ENCODE peak calls at places on chromosome 10, in eight cellular contexts. O is right cardiac atrium; P is stimulated activated CD8-positive, alpha-beta memory T cell treated with anti-CD3 and anti-CD28 coated beads, Interleukin-15, amount 100 ng/mL, for 24 hours; T is AG08395; X is Calu3; E is hypothalamus; V is uterus; Y is ELR. W is an unnamed sample.

GRCh38 chr10:95501203-95502094 is 59.7 kb downstream of the SORBS1 start:
- DNase-seq in X (no peak), P (no peak), Y (no peak), T (no peak), E (no peak), V (no peak), O (no peak), W (no peak)

GRCh38 chr10:71638087-71638576 is 81.4 kb downstream of the C10orf105 start:
- DNase-seq in E (no peak), X (peak; percentile 8), V (no peak), O (peak; percentile 46), T (no peak), P (no peak), Y (no peak), W (no peak)

GRCh38 chr10:94678475-94678874 is 5.1 kb upstream of the CYP2C18 start:
- DNase-seq in X (no peak), Y (no peak), O (no peak), V (no peak), E (no peak), T (no peak), P (no peak), W (no peak)

GRCh38 chr10:130458509-130458908 is 322.3 kb downstream of the GLRX3 start:
- DNase-seq in X (no peak), Y (no peak), E (no peak), V (no peak), O (no peak), P (no peak), T (no peak), W (no peak)

GRCh38 chr10:58956926-58957325 is 219.5 kb upstream of the PHYHIPL start:
- DNase-seq in Y (peak; percentile 62), X (no peak), O (no peak), P (no peak), V (no peak), E (no peak), T (peak; percentile 65), W (no peak)

GRCh38 chr10:61320996-61321395 is 132.2 kb downstream of the TMEM26 start:
- DNase-seq in X (no peak), E (no peak), Y (no peak), O (no peak), T (no peak), P (no peak), V (no peak), W (no peak)

GRCh38 chr10:49457686-49458085 is 61.8 kb upstream of the DRGX start:
- DNase-seq in P (no peak), Y (no peak), O (no peak), X (no peak), E (no peak), T (no peak), V (no peak), W (no peak)

GRCh38 chr10:79125092-79125491 is 56.3 kb downstream of the ZMIZ1 start:
- DNase-seq in X (no peak), E (no peak), Y (no peak), O (no peak), V (no peak), P (no peak), T (no peak), W (no peak)

GRCh38 chr10:35398355-35398754 is 62.0 kb downstream of the CCNY start:
- DNase-seq in O (no peak), X (no peak), E (no peak), V (no peak), T (peak; percentile 65), Y (no peak), P (no peak), W (no peak)

GRCh38 chr10:54620352-54620751 is 180.7 kb downstream of the PCDH15 start:
- DNase-seq in O (no peak), T (no peak), Y (no peak), V (no peak), E (no peak), X (no peak), P (no peak), W (no peak)

GRCh38 chr10:118423800-118424479 is 81.8 kb upstream of the FAM204A start:
- DNase-seq in Y (peak; percentile 93), P (peak; percentile 7), X (peak; percentile 78), E (peak; percentile 17), V (peak; percentile 88), T (peak; percentile 92), O (peak; percentile 91), W (peak; percentile 68)

GRCh38 chr10:131010965-131011575 is 300.5 kb downstream of the TCERG1L start:
- DNase-seq in Y (no peak), P (no peak), O (no peak), X (no peak), E (no peak), V (no peak), T (no peak), W (peak; percentile 50)

GRCh38 chr10:6918305-6918704 is 338.2 kb upstream of the PRKCQ start:
- DNase-seq in P (peak; percentile 49), Y (peak; percentile 8), T (no peak), E (no peak), V (peak; percentile 25), X (peak; percentile 24), O (no peak), W (peak; percentile 61)

GRCh38 chr10:5184987-5185386 is at the start of gene AKR1C8:
- DNase-seq in T (no peak), E (no peak), P (no peak), O (no peak), Y (no peak), V (no peak), X (no peak), W (no peak)

GRCh38 chr10:73785721-73786511 is 510 bp downstream of the ZSWIM8 start:
- DNase-seq in Y (peak; percentile 63), V (no peak), P (no peak), O (no peak), X (peak; percentile 58), T (peak; percentile 51), E (no peak), W (no peak)

GRCh38 chr10:58424176-58424575 is 39.0 kb downstream of the TFAM start:
- DNase-seq in O (no peak), E (no peak), V (no peak), T (no peak), P (no peak), Y (no peak), X (peak; percentile 20), W (no peak)

GRCh38 chr10:6269953-6270867 is 67.5 kb downstream of the PFKFB3 start:
- DNase-seq in Y (peak; percentile 87), V (no peak), X (no peak), P (peak; percentile 26), T (no peak), E (no peak), O (no peak), W (no peak)

GRCh38 chr10:71492871-71493270 is 96.2 kb downstream of the CDH23 start:
- DNase-seq in E (no peak), Y (no peak), P (no peak), X (no peak), O (no peak), V (no peak), T (no peak), W (no peak)

GRCh38 chr10:1966698-1967097 is 229.4 kb upstream of the ADARB2 start:
- DNase-seq in V (no peak), Y (no peak), X (no peak), E (no peak), T (no peak), O (no peak), P (no peak), W (no peak)